ENCODE peak calls at places on chromosomes 11 and 22, in eight cellular contexts. C is foreskin fibroblast; L is cardiac muscle cell; P is kidney epithelial cell; K is CD8-positive, alpha-beta T cell; H is GM23248; R is thoracic aorta; I is HL-60. B is an unnamed sample.

GRCh38 chr11:31767066-31767465 is 44.1 kb downstream of the PAX6 start:
- DNase-seq in C (no peak), L (no peak), P (no peak), K (no peak), H (no peak), R (no peak), I (no peak), B (no peak)

GRCh38 chr11:86916330-86916729 is 38.9 kb downstream of the FZD4 start:
- DNase-seq in C (peak; percentile 78), L (peak; percentile 80), P (peak; percentile 55), K (no peak), H (peak; percentile 88), R (no peak), I (no peak), B (peak; percentile 85)

GRCh38 chr11:114209904-114210303 is 86.3 kb upstream of the NNMT start:
- DNase-seq in C (no peak), L (no peak), P (peak; percentile 41), K (no peak), H (no peak), R (no peak), I (no peak), B (no peak)

GRCh38 chr11:118438314-118438931 is 2.1 kb downstream of the KMT2A start:
- DNase-seq in C (peak; percentile 78), L (peak; percentile 86), P (peak; percentile 61), K (peak; percentile 65), H (peak; percentile 95), R (no peak), I (no peak), B (peak; percentile 51)

GRCh38 chr11:34774604-34775003 is 141.6 kb downstream of the APIP start:
- DNase-seq in C (no peak), L (no peak), P (no peak), K (no peak), H (no peak), R (no peak), I (no peak), B (no peak)

GRCh38 chr11:11022126-11022730 is 164.4 kb upstream of the ZBED5 start:
- DNase-seq in C (peak; percentile 55), L (peak; percentile 50), P (no peak), K (no peak), H (peak; percentile 48), R (no peak), I (no peak), B (no peak)

GRCh38 chr22:26134654-26135330 is 34.5 kb upstream of the SEZ6L start:
- DNase-seq in C (no peak), L (no peak), P (no peak), K (no peak), H (no peak), R (no peak), I (no peak), B (peak; percentile 31)

GRCh38 chr11:32131321-32131720 is 40.4 kb downstream of the RCN1 start:
- DNase-seq in C (no peak), L (peak; percentile 23), P (no peak), K (no peak), H (peak; percentile 8), R (no peak), I (no peak), B (no peak)

GRCh38 chr11:21552910-21553309 is 640.0 kb upstream of the ANO5 start:
- DNase-seq in C (peak; percentile 20), L (no peak), P (no peak), K (no peak), H (no peak), R (no peak), I (no peak), B (no peak)

GRCh38 chr11:134529212-134530096 is 117.4 kb upstream of the B3GAT1 start:
- DNase-seq in C (no peak), L (no peak), P (no peak), K (no peak), H (no peak), R (no peak), I (no peak), B (no peak)

GRCh38 chr11:9146477-9146876 is 55.1 kb upstream of the SCUBE2 start:
- DNase-seq in C (no peak), L (no peak), P (no peak), K (no peak), H (no peak), R (no peak), I (no peak), B (no peak)

GRCh38 chr11:83715927-83716525 is 429.9 kb upstream of the CCDC90B start:
- DNase-seq in C (no peak), L (no peak), P (no peak), K (no peak), H (no peak), R (no peak), I (no peak), B (no peak)

GRCh38 chr11:115104851-115105453 is 399.3 kb downstream of the CADM1 start:
- DNase-seq in C (no peak), L (no peak), P (no peak), K (no peak), H (no peak), R (no peak), I (no peak), B (no peak)

GRCh38 chr11:125807909-125808308 is 20.0 kb downstream of the PATE3 start:
- DNase-seq in C (peak; percentile 1), L (peak; percentile 37), P (no peak), K (no peak), H (peak; percentile 36), R (no peak), I (no peak), B (no peak)

GRCh38 chr11:2089536-2090165 is 49.5 kb downstream of the IGF2 start:
- DNase-seq in C (peak; percentile 57), L (peak; percentile 28), P (no peak), K (no peak), H (peak; percentile 66), R (no peak), I (peak; percentile 8), B (peak; percentile 76)

GRCh38 chr11:119190531-119190930 is 5.3 kb downstream of the NHERF4 start:
- DNase-seq in C (no peak), L (no peak), P (no peak), K (no peak), H (no peak), R (no peak), I (no peak), B (no peak)

GRCh38 chr11:134275534-134276395 is at the start of gene GLB1L3:
- DNase-seq in C (peak; percentile 65), L (no peak), P (no peak), K (peak; percentile 77), H (peak; percentile 60), R (no peak), I (no peak), B (no peak)

DNA sequence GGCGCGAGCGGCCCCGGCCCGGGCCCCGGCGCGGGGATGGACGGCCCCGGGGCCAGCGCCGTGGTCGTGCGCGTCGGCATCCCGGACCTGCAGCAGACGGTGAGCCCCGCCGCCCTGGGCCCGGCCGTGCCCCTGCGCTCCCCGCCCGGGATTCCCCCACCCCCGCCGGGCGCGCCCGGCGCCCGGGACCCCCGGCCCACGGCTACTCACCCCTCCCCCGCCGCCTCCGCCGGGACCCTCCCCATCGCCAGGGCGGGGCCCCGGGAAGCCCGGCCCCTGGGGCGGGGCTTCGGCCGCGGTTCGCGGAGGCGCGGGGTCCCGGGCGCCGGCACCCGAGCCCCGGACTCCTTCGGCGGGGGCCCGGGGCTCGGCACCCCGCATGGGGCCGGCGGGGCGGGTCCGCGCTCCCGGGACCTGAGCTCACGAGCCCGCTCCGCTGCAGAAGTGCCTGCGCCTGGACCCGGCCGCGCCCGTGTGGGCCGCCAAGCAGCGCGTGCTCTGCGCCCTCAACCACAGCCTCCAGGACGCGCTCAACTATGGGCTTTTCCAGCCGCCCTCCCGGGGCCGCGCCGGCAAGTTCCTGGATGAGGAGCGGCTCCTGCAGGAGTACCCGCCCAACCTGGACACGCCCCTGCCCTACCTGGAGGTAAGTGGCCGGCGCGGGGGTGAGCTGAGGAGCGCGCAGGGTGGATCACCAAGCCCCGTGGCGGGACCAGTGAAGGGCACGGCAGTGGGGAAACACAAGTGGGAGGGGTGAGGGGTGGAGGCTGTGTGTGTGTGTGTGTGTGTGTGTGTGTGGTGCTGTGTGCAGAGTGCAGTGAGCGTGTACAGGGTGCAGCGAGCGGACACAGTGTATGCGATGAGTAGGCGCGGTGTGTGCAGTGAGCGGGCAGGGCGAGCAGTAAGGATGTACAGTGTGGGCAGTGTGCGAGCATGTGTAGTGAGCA is 2.3 kb downstream of the SHANK3 start:
- DNase-seq in C (peak; percentile 37), L (peak; percentile 38), P (no peak), K (no peak), H (peak; percentile 44), R (no peak), I (peak; percentile 38), B (no peak)
- H3K4me3 ChIP-seq in C (peak overlapping the region; percentile 15), L (peak overlapping the region; percentile 55), P (peak overlapping the region; percentile 32), K (no peak overlapping the region), H (peak overlapping the region; percentile 43), R (peak overlapping the region; percentile 62), I (no peak overlapping the region), B (no peak overlapping the region)

GRCh38 chr22:29470159-29470855 is 9.7 kb upstream of the NEFH start:
- DNase-seq in C (peak; percentile 30), L (peak; percentile 70), P (no peak), K (peak; percentile 64), H (peak; percentile 77), R (no peak), I (no peak), B (no peak)
- H3K4me3 ChIP-seq in C (no peak overlapping the region), L (peak overlapping the region; percentile 14), P (peak overlapping the region; percentile 36), K (no peak overlapping the region), H (peak overlapping the region; percentile 40), R (peak overlapping the region; percentile 59), I (no peak overlapping the region), B (no peak overlapping the region)

GRCh38 chr11:122882189-122882808 is at the start of gene JHY:
- DNase-seq in C (peak; percentile 39), L (peak; percentile 22), P (no peak), K (no peak), H (no peak), R (no peak), I (no peak), B (no peak)

GRCh38 chr11:122879785-122880184 is 2.8 kb upstream of the JHY start:
- DNase-seq in C (no peak), L (no peak), P (no peak), K (no peak), H (no peak), R (no peak), I (no peak), B (no peak)

GRCh38 chr11:122882809-122883681 is 486 bp downstream of the JHY start:
- DNase-seq in C (peak; percentile 72), L (no peak), P (peak; percentile 31), K (peak; percentile 51), H (peak; percentile 88), R (no peak), I (peak; percentile 36), B (peak; percentile 3)

GRCh38 chr11:122888162-122888561 is 5.6 kb downstream of the JHY start:
- DNase-seq in C (no peak), L (no peak), P (no peak), K (no peak), H (no peak), R (no peak), I (no peak), B (no peak)

DNA sequence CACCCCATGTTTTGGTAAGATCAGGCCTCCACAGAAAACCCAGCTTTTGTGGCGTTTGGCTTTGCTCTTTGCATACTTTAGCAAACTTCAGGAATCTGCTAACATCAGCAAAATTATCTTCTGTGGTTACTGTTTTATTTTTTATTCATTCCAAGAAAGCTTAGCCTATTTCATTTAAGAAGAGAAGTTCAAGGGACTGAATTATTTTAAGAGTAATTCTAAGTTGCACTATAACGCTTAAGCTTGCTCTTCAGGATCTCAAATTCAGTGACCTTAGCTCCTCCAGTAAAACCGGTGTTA is 1.1 kb downstream of the JHY start:
- DNase-seq in C (no peak), L (peak; percentile 85), P (no peak), K (no peak), H (no peak), R (no peak), I (no peak), B (no peak)
- H3K4me3 ChIP-seq in C (peak overlapping the region; percentile 72), L (peak overlapping the region; percentile 50), P (peak overlapping the region; percentile 58), K (peak overlapping the region; percentile 83), H (peak overlapping the region; percentile 83), R (peak overlapping the region; percentile 81), I (no peak overlapping the region), B (no peak overlapping the region)

GRCh38 chr22:30694638-30695350 is at the start of gene OSBP2:
- DNase-seq in C (peak; percentile 50), L (peak; percentile 6), P (no peak), K (peak; percentile 24), H (peak; percentile 45), R (no peak), I (no peak), B (no peak)
- H3K4me3 ChIP-seq in C (peak within 1 kb of the TSS; percentile 64), L (peak within 1 kb of the TSS; percentile 49), P (peak within 1 kb of the TSS; percentile 59), K (peak within 1 kb of the TSS; percentile 56), H (peak within 1 kb of the TSS; percentile 76), R (peak within 1 kb of the TSS; percentile 75), I (peak within 1 kb of the TSS; percentile 34), B (no peak within 1 kb of the TSS)

B was measured in SJCRH30.